ENCODE peak calls at places on chromosomes 11 and 22, in five cellular contexts. L is GM12878, Z is HepG2, F is H1, O is K562. B is an unnamed sample.

GRCh38 chr11:62974848-62975522 is 9.8 kb downstream of the SLC22A6 start:
- DNase-seq in L (no peak), Z (peak), F (peak), O (peak), B (peak)

GRCh38 chr11:74311352-74311926 is at the start of gene P4HA3:
- DNase-seq in L (no peak), Z (peak), F (peak), O (peak), B (peak)

GRCh38 chr11:68012044-68012842 is 2.1 kb downstream of the ALDH3B1 start:
- DNase-seq in L (no peak), Z (no peak), F (no peak), O (no peak), B (no peak)

GRCh38 chr22:50082197-50082715 is 3.0 kb downstream of the MLC1 start:
- DNase-seq in L (no peak), Z (no peak), F (no peak), O (no peak), B (no peak)

GRCh38 chr11:28759311-28759710 is 651.1 kb downstream of the METTL15 start:
- DNase-seq in L (no peak), Z (no peak), F (no peak), O (no peak), B (peak)

GRCh38 chr11:11149671-11150459 is 203.2 kb downstream of the CSNK2A3 start:
- DNase-seq in L (no peak), Z (no peak), F (no peak), O (no peak), B (no peak)

GRCh38 chr11:18016789-18017188 is 3.9 kb upstream of the SERGEF start:
- DNase-seq in L (no peak), Z (no peak), F (no peak), O (peak), B (no peak)

GRCh38 chr11:67239795-67240574 is 26.3 kb upstream of the GRK2 start:
- DNase-seq in L (peak), Z (peak), F (peak), O (peak), B (peak)

GRCh38 chr11:61955031-61955415 is 4.9 kb downstream of the BEST1 start:
- DNase-seq in L (no peak), Z (peak), F (no peak), O (no peak), B (no peak)

GRCh38 chr22:48691431-48691851 is 1136.2 kb downstream of the BRD1 start:
- DNase-seq in L (no peak), Z (no peak), F (no peak), O (no peak), B (no peak)

GRCh38 chr11:118910309-118911112 is 15.2 kb downstream of the BCL9L start:
- DNase-seq in L (no peak), Z (peak), F (peak), O (peak), B (no peak)

GRCh38 chr11:132866783-132867545 is 665.3 kb downstream of the OPCML start:
- DNase-seq in L (no peak), Z (no peak), F (no peak), O (no peak), B (no peak)

DNA sequence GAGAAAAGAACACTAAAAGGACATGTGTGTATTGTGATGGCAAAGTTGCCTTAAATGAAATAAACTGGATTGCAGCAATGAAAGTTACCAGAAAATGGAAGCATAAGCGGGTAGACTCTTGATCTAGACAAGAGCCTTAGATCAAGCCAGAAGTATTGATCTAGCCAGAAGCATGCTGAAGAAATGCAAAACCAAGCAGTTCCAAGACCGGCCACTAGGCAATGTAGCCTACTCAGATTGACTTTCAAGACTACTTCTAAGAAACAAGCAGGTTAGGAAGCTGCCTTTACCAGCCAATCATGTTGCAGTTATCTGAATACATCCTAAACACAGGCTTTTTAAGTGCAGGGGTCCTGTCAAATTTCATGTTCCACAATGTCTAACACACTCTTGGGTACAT is 54.6 kb downstream of the KCNA4 start:
- DNase-seq in L (no peak), Z (no peak), F (peak), O (no peak), B (peak)
- TF ChIP-seq MAX in L (no peak), Z (no peak), F (no peak), O (no peak), B (no peak)

GRCh38 chr11:76206327-76207081 is at the start of gene WNT11:
- DNase-seq in L (no peak), Z (no peak), F (peak), O (peak), B (no peak)
- TF ChIP-seq SRF in L (no peak), Z (no peak), F (no peak), O (no peak), B (no peak)

GRCh38 chr11:113411536-113411935 is 24.0 kb downstream of the ANKK1 start:
- DNase-seq in L (no peak), Z (no peak), F (no peak), O (no peak), B (no peak)
- TF ChIP-seq MAX in L (no peak), Z (no peak), F (no peak), O (no peak), B (no peak)

DNA sequence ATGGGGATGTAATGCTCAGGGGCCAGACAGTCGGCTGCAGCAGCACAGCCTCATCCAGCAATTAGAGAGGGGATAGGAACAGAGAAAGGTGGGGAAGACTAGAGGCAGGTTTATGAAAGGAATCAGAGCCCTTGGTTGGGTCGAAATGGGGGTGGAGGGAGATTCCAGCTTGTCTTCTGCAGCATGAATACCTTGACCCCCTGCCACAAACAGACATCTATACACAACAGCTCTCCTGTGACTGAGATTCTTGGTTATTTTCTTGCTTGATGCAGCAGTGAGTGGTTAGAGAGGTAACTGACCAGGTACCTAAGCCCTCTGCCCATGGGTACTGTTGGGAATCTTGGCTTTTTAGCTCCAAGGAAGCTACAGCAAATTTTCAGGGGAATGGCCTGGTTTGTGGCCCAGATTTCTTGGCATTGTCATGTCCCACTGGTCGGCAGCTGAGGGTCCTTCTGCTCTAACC is at the start of gene TRIM49D1:
- DNase-seq in L (no peak), Z (no peak), F (no peak), O (no peak), B (no peak)
- TF ChIP-seq SRF in L (no peak), Z (no peak), F (no peak), O (no peak), B (no peak)

DNA sequence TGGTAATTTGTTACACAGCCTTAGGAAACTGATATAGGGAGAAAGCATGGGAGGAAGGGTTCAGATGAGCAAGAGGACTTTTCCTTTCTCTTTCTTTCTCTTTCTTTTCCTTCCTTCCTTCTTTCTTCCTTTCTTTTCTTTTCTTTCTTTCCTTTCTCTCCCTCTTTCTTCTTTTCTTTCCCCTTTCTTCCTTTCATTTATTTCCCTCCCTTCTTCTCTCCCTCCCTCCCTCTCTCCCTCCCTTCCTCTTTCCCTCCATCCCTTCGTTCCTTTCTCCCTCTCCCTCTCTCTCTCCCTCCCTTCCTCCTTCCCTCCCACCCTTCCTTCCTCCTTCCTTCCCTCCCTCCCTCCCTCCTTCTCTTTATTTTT is 107.8 kb upstream of the LMO1 start:
- DNase-seq in L (no peak), Z (no peak), F (no peak), O (no peak), B (no peak)
- TF ChIP-seq MAX in L (no peak), Z (no peak), F (no peak), O (no peak), B (no peak)

GRCh38 chr22:24554316-24555159 is at the start of gene GUCD1:
- DNase-seq in L (no peak), Z (no peak), F (no peak), O (no peak), B (no peak)
- TF ChIP-seq SRF in L (no peak), Z (no peak), F (no peak), O (no peak), B (no peak)

GRCh38 chr11:83363280-83363679 is 77.1 kb upstream of the CCDC90B start:
- DNase-seq in L (no peak), Z (no peak), F (no peak), O (no peak), B (no peak)
- TF ChIP-seq MAX in L (no peak), Z (no peak), F (no peak), O (no peak), B (no peak)

DNA sequence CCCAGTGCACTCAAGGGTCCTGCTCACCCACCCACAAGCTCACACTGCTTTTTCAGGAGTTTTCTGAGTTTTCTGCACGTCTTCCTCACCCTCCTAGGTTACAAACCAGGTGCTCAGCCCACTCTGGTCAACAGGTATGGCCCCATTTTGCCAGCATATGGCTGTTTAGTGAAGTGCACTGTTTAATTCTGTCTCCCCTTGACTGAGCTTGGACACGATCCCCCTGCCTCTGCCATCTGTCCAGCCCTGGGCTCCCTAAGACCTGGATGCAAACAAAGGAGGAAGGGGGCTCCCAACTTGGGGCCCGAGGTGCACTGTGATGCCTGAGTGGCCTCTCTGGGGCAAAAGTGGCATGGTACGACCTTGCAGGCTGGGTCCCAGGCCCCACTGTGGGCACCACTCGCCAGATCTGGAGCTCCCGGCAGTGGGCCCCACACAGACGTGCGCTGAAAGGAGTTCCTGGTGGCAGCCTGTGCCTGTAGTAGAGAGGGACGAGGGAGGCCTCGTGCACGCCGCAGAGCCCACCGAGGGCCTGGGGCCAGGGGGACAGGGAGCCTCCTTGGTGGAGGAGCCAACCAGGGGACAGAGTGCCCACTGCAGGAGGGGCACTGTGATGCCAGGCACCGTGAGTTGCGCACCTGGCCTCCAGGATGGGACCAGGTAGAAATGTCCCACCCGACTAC is 37.3 kb upstream of the COMT start:
- DNase-seq in L (no peak), Z (no peak), F (peak), O (no peak), B (no peak)
- TF ChIP-seq SRF in L (no peak), Z (no peak), F (no peak), O (no peak), B (no peak)

DNA sequence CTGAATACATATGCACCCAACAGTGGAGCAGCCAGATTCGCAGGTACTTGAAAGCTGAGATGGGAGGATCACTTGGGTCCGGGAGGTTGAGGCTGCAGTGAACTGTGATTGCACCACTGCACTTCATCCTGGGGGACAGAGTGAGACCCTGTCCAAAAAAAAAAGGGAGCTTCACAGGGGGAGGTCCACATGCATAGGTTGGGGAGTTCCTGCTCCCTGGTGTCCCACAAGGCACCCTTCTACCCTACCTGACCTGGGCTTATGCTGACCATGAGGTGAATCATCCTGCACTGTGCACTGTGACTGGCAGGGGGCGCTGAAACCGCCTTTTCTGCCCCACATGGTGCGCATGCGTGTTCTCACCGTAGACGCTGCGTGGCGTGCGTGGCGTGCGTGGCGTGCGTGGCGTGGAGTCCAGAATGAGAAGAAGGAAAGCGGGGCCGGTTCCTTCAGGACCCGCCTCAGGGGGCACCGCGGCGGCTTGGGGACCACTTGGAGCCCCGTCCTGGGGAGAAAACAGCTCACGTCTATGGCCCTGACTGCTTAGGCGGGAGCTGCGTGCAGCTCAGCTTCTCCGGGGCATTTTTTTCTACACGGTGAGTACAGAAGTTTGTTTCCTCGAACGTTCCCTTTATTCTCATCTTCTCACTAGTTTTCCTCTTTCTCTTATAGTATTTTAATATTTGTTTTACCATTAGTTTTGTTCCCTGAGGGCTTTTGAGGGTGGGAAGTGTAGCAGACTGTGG is 116.6 kb upstream of the GRK3 start:
- DNase-seq in L (peak), Z (peak), F (peak), O (peak), B (peak)
- TF ChIP-seq MAX in L (peak), Z (peak), F (peak), O (peak), B (peak)